ENCODE peak calls at places on chromosomes 7 and 10, in six cellular contexts. One of them, this sample, is unnamed.

GRCh38 chr7:141685285-141686035 is 16.5 kb downstream of the DENND11 start:
- DNase-seq in mammary epithelial cell: no peak
- DNase-seq in adrenal gland: peak; percentile 9
- DNase-seq in HFF-Myc: no peak
- DNase-seq in A549: no peak
- DNase-seq in HL-60: no peak
- DNase-seq in this sample: no peak

GRCh38 chr10:5117021-5117420 is 22.8 kb downstream of the AKR1C3 start:
- DNase-seq in mammary epithelial cell: no peak
- DNase-seq in adrenal gland: no peak
- DNase-seq in HFF-Myc: no peak
- DNase-seq in A549: no peak
- DNase-seq in HL-60: no peak
- DNase-seq in this sample: no peak

GRCh38 chr10:118041316-118041715 is 5.4 kb downstream of the RAB11FIP2 start:
- DNase-seq in mammary epithelial cell: peak; percentile 11
- DNase-seq in adrenal gland: no peak
- DNase-seq in HFF-Myc: no peak
- DNase-seq in A549: no peak
- DNase-seq in HL-60: no peak
- DNase-seq in this sample: no peak

GRCh38 chr10:82861889-82862288 is 986.9 kb downstream of the NRG3 start:
- DNase-seq in mammary epithelial cell: no peak
- DNase-seq in adrenal gland: no peak
- DNase-seq in HFF-Myc: no peak
- DNase-seq in A549: no peak
- DNase-seq in HL-60: no peak
- DNase-seq in this sample: no peak

GRCh38 chr7:74214816-74215630 is 5.2 kb downstream of the LAT2 start:
- DNase-seq in mammary epithelial cell: no peak
- DNase-seq in adrenal gland: no peak
- DNase-seq in HFF-Myc: no peak
- DNase-seq in A549: no peak
- DNase-seq in HL-60: no peak
- DNase-seq in this sample: no peak

GRCh38 chr10:69641261-69641980 is 11.4 kb downstream of the FAM241B start:
- DNase-seq in mammary epithelial cell: peak; percentile 36
- DNase-seq in adrenal gland: peak; percentile 53
- DNase-seq in HFF-Myc: no peak
- DNase-seq in A549: no peak
- DNase-seq in HL-60: no peak
- DNase-seq in this sample: peak; percentile 44

GRCh38 chr7:47543659-47544058 is 38.3 kb downstream of the TNS3 start:
- DNase-seq in mammary epithelial cell: no peak
- DNase-seq in adrenal gland: no peak
- DNase-seq in HFF-Myc: no peak
- DNase-seq in A549: no peak
- DNase-seq in HL-60: no peak
- DNase-seq in this sample: no peak

GRCh38 chr7:108368466-108368865 is 87.8 kb downstream of the NRCAM start:
- DNase-seq in mammary epithelial cell: no peak
- DNase-seq in adrenal gland: no peak
- DNase-seq in HFF-Myc: no peak
- DNase-seq in A549: no peak
- DNase-seq in HL-60: no peak
- DNase-seq in this sample: no peak

GRCh38 chr10:129767751-129768150 is 196.3 kb downstream of the EBF3 start:
- DNase-seq in mammary epithelial cell: no peak
- DNase-seq in adrenal gland: no peak
- DNase-seq in HFF-Myc: no peak
- DNase-seq in A549: no peak
- DNase-seq in HL-60: no peak
- DNase-seq in this sample: no peak

GRCh38 chr7:11620822-11621395 is 211.1 kb downstream of the THSD7A start:
- DNase-seq in mammary epithelial cell: no peak
- DNase-seq in adrenal gland: no peak
- DNase-seq in HFF-Myc: no peak
- DNase-seq in A549: no peak
- DNase-seq in HL-60: no peak
- DNase-seq in this sample: no peak

GRCh38 chr7:159128767-159129166 is 15.9 kb downstream of the VIPR2 start:
- DNase-seq in mammary epithelial cell: no peak
- DNase-seq in adrenal gland: no peak
- DNase-seq in HFF-Myc: no peak
- DNase-seq in A549: no peak
- DNase-seq in HL-60: no peak
- DNase-seq in this sample: peak; percentile 36

GRCh38 chr7:98266840-98267239 is 14.6 kb upstream of the BRI3 start:
- DNase-seq in mammary epithelial cell: no peak
- DNase-seq in adrenal gland: no peak
- DNase-seq in HFF-Myc: no peak
- DNase-seq in A549: no peak
- DNase-seq in HL-60: no peak
- DNase-seq in this sample: no peak

GRCh38 chr10:71725998-71726672 is 6.6 kb upstream of the C10orf105 start:
- DNase-seq in mammary epithelial cell: peak; percentile 33
- DNase-seq in adrenal gland: peak; percentile 21
- DNase-seq in HFF-Myc: no peak
- DNase-seq in A549: peak; percentile 67
- DNase-seq in HL-60: peak; percentile 63
- DNase-seq in this sample: no peak

GRCh38 chr10:50574932-50575331 is 48.8 kb downstream of the SGMS1 start:
- DNase-seq in mammary epithelial cell: no peak
- DNase-seq in adrenal gland: no peak
- DNase-seq in HFF-Myc: no peak
- DNase-seq in A549: no peak
- DNase-seq in HL-60: no peak
- DNase-seq in this sample: no peak

GRCh38 chr10:5643356-5643755 is 23.0 kb downstream of the ASB13 start:
- DNase-seq in mammary epithelial cell: no peak
- DNase-seq in adrenal gland: no peak
- DNase-seq in HFF-Myc: no peak
- DNase-seq in A549: no peak
- DNase-seq in HL-60: no peak
- DNase-seq in this sample: no peak

GRCh38 chr7:82015751-82016150 is 245.9 kb upstream of the HGF start:
- DNase-seq in mammary epithelial cell: peak; percentile 56
- DNase-seq in adrenal gland: no peak
- DNase-seq in HFF-Myc: no peak
- DNase-seq in A549: no peak
- DNase-seq in HL-60: no peak
- DNase-seq in this sample: no peak

GRCh38 chr10:23535381-23535780 is 96.5 kb downstream of the OTUD1 start:
- DNase-seq in mammary epithelial cell: no peak
- DNase-seq in adrenal gland: no peak
- DNase-seq in HFF-Myc: no peak
- DNase-seq in A549: no peak
- DNase-seq in HL-60: no peak
- DNase-seq in this sample: no peak

GRCh38 chr10:118754132-118754555 is 626 bp downstream of the CACUL1 start:
- DNase-seq in mammary epithelial cell: peak; percentile 61
- DNase-seq in adrenal gland: peak; percentile 67
- DNase-seq in HFF-Myc: no peak
- DNase-seq in A549: peak; percentile 35
- DNase-seq in HL-60: peak; percentile 57
- DNase-seq in this sample: peak; percentile 57

GRCh38 chr7:85833071-85833470 is 646.2 kb upstream of the SEMA3D start:
- DNase-seq in mammary epithelial cell: no peak
- DNase-seq in adrenal gland: no peak
- DNase-seq in HFF-Myc: no peak
- DNase-seq in A549: no peak
- DNase-seq in HL-60: no peak
- DNase-seq in this sample: no peak

GRCh38 chr10:57362811-57363210 is 904.9 kb downstream of the IPMK start:
- DNase-seq in mammary epithelial cell: no peak
- DNase-seq in adrenal gland: no peak
- DNase-seq in HFF-Myc: no peak
- DNase-seq in A549: no peak
- DNase-seq in HL-60: no peak
- DNase-seq in this sample: no peak

GRCh38 chr10:96814264-96814663 is 17.8 kb upstream of the LCOR start:
- DNase-seq in mammary epithelial cell: peak; percentile 84
- DNase-seq in adrenal gland: no peak
- DNase-seq in HFF-Myc: no peak
- DNase-seq in A549: no peak
- DNase-seq in HL-60: no peak
- DNase-seq in this sample: no peak

GRCh38 chr10:6838118-6838517 is 258.0 kb upstream of the PRKCQ start:
- DNase-seq in mammary epithelial cell: no peak
- DNase-seq in adrenal gland: peak; percentile 1
- DNase-seq in HFF-Myc: no peak
- DNase-seq in A549: no peak
- DNase-seq in HL-60: peak; percentile 3
- DNase-seq in this sample: no peak

GRCh38 chr10:77844177-77844576 is 82.4 kb downstream of the DLG5 start:
- DNase-seq in mammary epithelial cell: no peak
- DNase-seq in adrenal gland: no peak
- DNase-seq in HFF-Myc: no peak
- DNase-seq in A549: no peak
- DNase-seq in HL-60: no peak
- DNase-seq in this sample: no peak

DNA sequence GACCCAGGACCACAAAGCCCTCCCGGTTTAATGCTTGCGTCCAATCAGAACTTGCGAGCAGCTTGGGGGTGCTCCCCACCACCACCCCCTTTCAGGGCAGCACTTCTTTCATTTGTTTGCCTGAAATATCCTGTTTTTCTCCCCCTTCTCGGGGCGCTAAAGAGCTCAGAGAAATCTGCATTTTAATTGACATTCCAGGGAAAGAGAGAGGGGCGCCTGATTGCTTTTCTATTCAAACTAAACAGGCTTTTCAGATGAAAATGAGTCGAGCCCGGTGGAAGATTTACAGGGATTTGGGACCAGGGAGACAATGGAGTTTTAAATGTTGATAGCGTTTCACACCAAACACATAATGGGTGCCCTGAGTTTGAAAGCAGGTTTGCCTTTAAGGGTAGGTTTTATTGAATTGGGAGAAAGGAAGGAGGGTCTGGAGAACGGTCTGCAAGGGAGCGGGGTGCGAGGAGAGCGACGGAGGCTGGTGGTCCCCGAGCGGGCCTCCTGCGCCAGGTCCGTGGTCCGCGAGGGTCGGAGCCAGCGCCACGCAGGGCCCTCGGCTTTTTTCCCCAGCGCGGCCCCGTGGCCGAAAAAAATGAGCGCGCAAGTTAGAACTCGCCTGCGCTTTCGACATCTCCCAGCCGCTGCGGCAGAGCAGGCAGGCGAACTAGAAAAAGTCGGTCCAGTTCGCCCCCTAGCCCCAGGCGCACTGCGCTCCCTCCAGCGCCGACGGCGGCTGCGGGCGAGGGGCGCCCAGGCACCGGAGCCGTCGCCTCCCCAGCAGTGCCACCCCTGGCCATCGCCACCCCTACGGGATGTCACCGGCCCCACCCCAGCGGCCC is 1.4 kb downstream of the FGFR2 start:
- DNase-seq in mammary epithelial cell: peak; percentile 77
- DNase-seq in adrenal gland: peak; percentile 69
- DNase-seq in HFF-Myc: no peak
- DNase-seq in A549: no peak
- DNase-seq in HL-60: no peak
- DNase-seq in this sample: peak; percentile 78
- H3K4me3 ChIP-seq in mammary epithelial cell: peak overlapping the region; percentile 83
- H3K4me3 ChIP-seq in adrenal gland: peak overlapping the region; percentile 57
- H3K4me3 ChIP-seq in HFF-Myc: no peak overlapping the region
- H3K4me3 ChIP-seq in A549: peak overlapping the region; percentile 54
- H3K4me3 ChIP-seq in HL-60: no peak overlapping the region
- H3K4me3 ChIP-seq in this sample: peak overlapping the region; percentile 64

GRCh38 chr10:48803831-48804584 is 119.3 kb downstream of the WDFY4 start:
- DNase-seq in mammary epithelial cell: no peak
- DNase-seq in adrenal gland: no peak
- DNase-seq in HFF-Myc: no peak
- DNase-seq in A549: no peak
- DNase-seq in HL-60: peak; percentile 21
- DNase-seq in this sample: no peak

GRCh38 chr10:48798486-48799254 is 114.0 kb downstream of the WDFY4 start:
- DNase-seq in mammary epithelial cell: peak; percentile 43
- DNase-seq in adrenal gland: no peak
- DNase-seq in HFF-Myc: no peak
- DNase-seq in A549: no peak
- DNase-seq in HL-60: no peak
- DNase-seq in this sample: no peak

GRCh38 chr10:48802611-48803046 is 118.0 kb downstream of the WDFY4 start:
- DNase-seq in mammary epithelial cell: no peak
- DNase-seq in adrenal gland: no peak
- DNase-seq in HFF-Myc: no peak
- DNase-seq in A549: no peak
- DNase-seq in HL-60: no peak
- DNase-seq in this sample: no peak

GRCh38 chr10:48800283-48800675 is 115.6 kb downstream of the WDFY4 start:
- DNase-seq in mammary epithelial cell: no peak
- DNase-seq in adrenal gland: peak; percentile 21
- DNase-seq in HFF-Myc: no peak
- DNase-seq in A549: no peak
- DNase-seq in HL-60: peak; percentile 83
- DNase-seq in this sample: no peak

DNA sequence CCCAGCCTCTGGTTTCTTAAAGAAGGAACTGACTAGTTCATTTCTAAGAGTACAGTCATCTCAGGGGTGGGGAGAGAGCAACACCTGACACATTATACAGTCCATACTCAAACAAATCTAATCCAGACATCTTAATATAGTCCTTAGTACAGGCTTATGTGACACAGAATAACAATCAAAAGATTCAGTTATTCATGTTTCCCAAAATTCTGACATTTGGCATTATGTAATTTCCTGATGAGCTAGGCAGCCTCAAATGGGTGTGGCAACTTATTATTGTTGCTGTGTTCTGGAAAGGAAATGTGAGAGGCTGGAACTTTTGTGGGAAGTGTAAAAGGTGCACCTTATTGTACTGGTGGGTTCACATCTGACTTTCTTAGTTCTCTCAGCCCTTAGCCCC is 116.4 kb downstream of the WDFY4 start:
- DNase-seq in mammary epithelial cell: peak; percentile 54
- DNase-seq in adrenal gland: no peak
- DNase-seq in HFF-Myc: no peak
- DNase-seq in A549: no peak
- DNase-seq in HL-60: peak; percentile 6
- DNase-seq in this sample: no peak
- H3K4me3 ChIP-seq in mammary epithelial cell: no peak overlapping the region
- H3K4me3 ChIP-seq in adrenal gland: no peak overlapping the region
- H3K4me3 ChIP-seq in HFF-Myc: no peak overlapping the region
- H3K4me3 ChIP-seq in A549: no peak overlapping the region
- H3K4me3 ChIP-seq in HL-60: no peak overlapping the region
- H3K4me3 ChIP-seq in this sample: no peak overlapping the region

GRCh38 chr10:25174461-25175230 is at the start of gene GPR158:
- DNase-seq in mammary epithelial cell: peak; percentile 91
- DNase-seq in adrenal gland: peak; percentile 93
- DNase-seq in HFF-Myc: peak; percentile 44
- DNase-seq in A549: peak; percentile 87
- DNase-seq in HL-60: peak; percentile 79
- DNase-seq in this sample: peak; percentile 72
- H3K4me3 ChIP-seq in mammary epithelial cell: peak within 1 kb of the TSS; percentile 51
- H3K4me3 ChIP-seq in adrenal gland: peak within 1 kb of the TSS; percentile 45
- H3K4me3 ChIP-seq in HFF-Myc: peak within 1 kb of the TSS; percentile 17
- H3K4me3 ChIP-seq in A549: peak within 1 kb of the TSS; percentile 53
- H3K4me3 ChIP-seq in HL-60: peak within 1 kb of the TSS; percentile 2
- H3K4me3 ChIP-seq in this sample: peak within 1 kb of the TSS; percentile 27

DNA sequence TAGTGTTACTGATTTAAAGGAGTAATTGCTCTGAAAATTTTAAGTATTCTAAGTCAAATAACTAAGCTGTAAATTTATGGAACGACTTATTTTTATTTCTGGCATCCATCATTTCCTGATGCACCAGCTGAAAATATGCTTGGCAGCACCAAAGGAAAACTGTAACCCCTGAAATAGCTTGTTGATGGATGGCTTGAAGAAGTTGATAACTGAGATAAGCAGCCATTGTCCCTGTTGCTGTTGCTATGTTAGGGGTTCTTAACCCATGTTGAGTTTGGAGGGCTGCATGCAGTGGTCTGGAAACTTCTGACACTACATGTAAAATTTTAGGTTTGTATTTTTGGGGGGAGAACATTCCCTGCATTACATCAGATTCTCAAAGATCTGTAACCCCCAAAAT is 30.6 kb downstream of the RPA3 start:
- DNase-seq in mammary epithelial cell: no peak
- DNase-seq in adrenal gland: no peak
- DNase-seq in HFF-Myc: no peak
- DNase-seq in A549: no peak
- DNase-seq in HL-60: no peak
- DNase-seq in this sample: no peak
- H3K4me3 ChIP-seq in mammary epithelial cell: no peak overlapping the region
- H3K4me3 ChIP-seq in adrenal gland: no peak overlapping the region
- H3K4me3 ChIP-seq in HFF-Myc: no peak overlapping the region
- H3K4me3 ChIP-seq in A549: no peak overlapping the region
- H3K4me3 ChIP-seq in HL-60: no peak overlapping the region
- H3K4me3 ChIP-seq in this sample: no peak overlapping the region